ENCODE peak calls at places on chromosome 12, in ten cellular contexts. One of them, this sample, is unnamed.

GRCh38 chr12:55940065-55940732 is 9.2 kb downstream of the DGKA start:
- DNase-seq in SK-N-SH: peak; percentile 90
- DNase-seq in left ventricle myocardium inferior: peak; percentile 81
- DNase-seq in GM23248: peak; percentile 89
- DNase-seq in mesendoderm: peak; percentile 91
- DNase-seq in psoas muscle: peak; percentile 88
- DNase-seq in SJSA1: peak; percentile 63
- DNase-seq in coronary artery: peak; percentile 91
- DNase-seq in esophagus squamous epithelium: no peak
- DNase-seq in brain microvascular endothelial cell: peak; percentile 83
- DNase-seq in this sample: peak; percentile 74

GRCh38 chr12:34599530-34600513 is 577.5 kb downstream of the ALG10 start:
- DNase-seq in brain microvascular endothelial cell: no peak
- DNase-seq in esophagus squamous epithelium: no peak
- DNase-seq in left ventricle myocardium inferior: no peak
- DNase-seq in SJSA1: no peak
- DNase-seq in GM23248: no peak
- DNase-seq in coronary artery: peak; percentile 49
- DNase-seq in psoas muscle: peak; percentile 12
- DNase-seq in mesendoderm: no peak
- DNase-seq in SK-N-SH: peak; percentile 0
- DNase-seq in this sample: no peak

GRCh38 chr12:402127-402456 is 648 bp downstream of the CCDC77 start:
- DNase-seq in psoas muscle: no peak
- DNase-seq in GM23248: peak; percentile 74
- DNase-seq in left ventricle myocardium inferior: no peak
- DNase-seq in esophagus squamous epithelium: no peak
- DNase-seq in mesendoderm: peak; percentile 70
- DNase-seq in SK-N-SH: peak; percentile 32
- DNase-seq in brain microvascular endothelial cell: peak; percentile 22
- DNase-seq in coronary artery: no peak
- DNase-seq in SJSA1: peak; percentile 42
- DNase-seq in this sample: no peak

GRCh38 chr12:6821674-6822433 is at the start of gene GPR162:
- DNase-seq in esophagus squamous epithelium: no peak
- DNase-seq in GM23248: peak; percentile 61
- DNase-seq in psoas muscle: peak; percentile 72
- DNase-seq in left ventricle myocardium inferior: peak; percentile 72
- DNase-seq in mesendoderm: peak; percentile 84
- DNase-seq in SJSA1: no peak
- DNase-seq in SK-N-SH: peak; percentile 87
- DNase-seq in brain microvascular endothelial cell: peak; percentile 12
- DNase-seq in coronary artery: no peak
- DNase-seq in this sample: no peak

GRCh38 chr12:79187032-79187431 is 322.5 kb downstream of the SYT1 start:
- DNase-seq in coronary artery: no peak
- DNase-seq in SK-N-SH: no peak
- DNase-seq in SJSA1: no peak
- DNase-seq in GM23248: no peak
- DNase-seq in brain microvascular endothelial cell: no peak
- DNase-seq in esophagus squamous epithelium: no peak
- DNase-seq in mesendoderm: no peak
- DNase-seq in left ventricle myocardium inferior: no peak
- DNase-seq in psoas muscle: no peak
- DNase-seq in this sample: no peak

GRCh38 chr12:72444125-72444524 is 172.0 kb downstream of the TRHDE start:
- DNase-seq in mesendoderm: no peak
- DNase-seq in coronary artery: no peak
- DNase-seq in psoas muscle: no peak
- DNase-seq in GM23248: no peak
- DNase-seq in SJSA1: no peak
- DNase-seq in SK-N-SH: no peak
- DNase-seq in esophagus squamous epithelium: no peak
- DNase-seq in brain microvascular endothelial cell: no peak
- DNase-seq in left ventricle myocardium inferior: no peak
- DNase-seq in this sample: no peak

GRCh38 chr12:116360579-116361403 is 83.3 kb upstream of the MED13L start:
- DNase-seq in SJSA1: no peak
- DNase-seq in psoas muscle: no peak
- DNase-seq in coronary artery: no peak
- DNase-seq in SK-N-SH: no peak
- DNase-seq in left ventricle myocardium inferior: no peak
- DNase-seq in brain microvascular endothelial cell: no peak
- DNase-seq in esophagus squamous epithelium: no peak
- DNase-seq in mesendoderm: no peak
- DNase-seq in GM23248: no peak
- DNase-seq in this sample: no peak

GRCh38 chr12:103801709-103802585 is 39.1 kb downstream of the NT5DC3 start:
- DNase-seq in SK-N-SH: no peak
- DNase-seq in psoas muscle: peak; percentile 76
- DNase-seq in left ventricle myocardium inferior: no peak
- DNase-seq in brain microvascular endothelial cell: peak; percentile 43
- DNase-seq in SJSA1: peak; percentile 4
- DNase-seq in GM23248: peak; percentile 64
- DNase-seq in esophagus squamous epithelium: no peak
- DNase-seq in coronary artery: no peak
- DNase-seq in mesendoderm: no peak
- DNase-seq in this sample: no peak

GRCh38 chr12:30106204-30106603 is 322.5 kb upstream of the TMTC1 start:
- DNase-seq in brain microvascular endothelial cell: no peak
- DNase-seq in left ventricle myocardium inferior: no peak
- DNase-seq in esophagus squamous epithelium: no peak
- DNase-seq in coronary artery: no peak
- DNase-seq in SJSA1: no peak
- DNase-seq in mesendoderm: no peak
- DNase-seq in GM23248: no peak
- DNase-seq in SK-N-SH: no peak
- DNase-seq in psoas muscle: no peak
- DNase-seq in this sample: no peak

GRCh38 chr12:132185698-132186097 is 41.4 kb downstream of the NOC4L start:
- DNase-seq in coronary artery: no peak
- DNase-seq in left ventricle myocardium inferior: no peak
- DNase-seq in brain microvascular endothelial cell: no peak
- DNase-seq in mesendoderm: no peak
- DNase-seq in SK-N-SH: no peak
- DNase-seq in SJSA1: no peak
- DNase-seq in GM23248: no peak
- DNase-seq in esophagus squamous epithelium: no peak
- DNase-seq in psoas muscle: no peak
- DNase-seq in this sample: no peak
- H3K27ac ChIP-seq in coronary artery: no peak overlapping the region
- H3K27ac ChIP-seq in left ventricle myocardium inferior: no peak overlapping the region
- H3K27ac ChIP-seq in brain microvascular endothelial cell: no peak overlapping the region
- H3K27ac ChIP-seq in mesendoderm: no peak overlapping the region
- H3K27ac ChIP-seq in SK-N-SH: no peak overlapping the region
- H3K27ac ChIP-seq in SJSA1: no peak overlapping the region
- H3K27ac ChIP-seq in GM23248: no peak overlapping the region
- H3K27ac ChIP-seq in esophagus squamous epithelium: no peak overlapping the region
- H3K27ac ChIP-seq in psoas muscle: no peak overlapping the region
- H3K27ac ChIP-seq in this sample: no peak overlapping the region

GRCh38 chr12:46147144-46147543 is 121.7 kb downstream of the SLC38A1 start:
- DNase-seq in SJSA1: no peak
- DNase-seq in brain microvascular endothelial cell: no peak
- DNase-seq in esophagus squamous epithelium: no peak
- DNase-seq in GM23248: no peak
- DNase-seq in left ventricle myocardium inferior: no peak
- DNase-seq in psoas muscle: no peak
- DNase-seq in SK-N-SH: no peak
- DNase-seq in coronary artery: no peak
- DNase-seq in mesendoderm: no peak
- DNase-seq in this sample: no peak
- H3K27ac ChIP-seq in SJSA1: no peak overlapping the region
- H3K27ac ChIP-seq in brain microvascular endothelial cell: no peak overlapping the region
- H3K27ac ChIP-seq in esophagus squamous epithelium: no peak overlapping the region
- H3K27ac ChIP-seq in GM23248: no peak overlapping the region
- H3K27ac ChIP-seq in left ventricle myocardium inferior: no peak overlapping the region
- H3K27ac ChIP-seq in psoas muscle: no peak overlapping the region
- H3K27ac ChIP-seq in SK-N-SH: no peak overlapping the region
- H3K27ac ChIP-seq in coronary artery: no peak overlapping the region
- H3K27ac ChIP-seq in mesendoderm: no peak overlapping the region
- H3K27ac ChIP-seq in this sample: no peak overlapping the region

GRCh38 chr12:26196424-26196722 is 1.0 kb downstream of the SSPN start:
- DNase-seq in SJSA1: no peak
- DNase-seq in SK-N-SH: peak; percentile 16
- DNase-seq in esophagus squamous epithelium: no peak
- DNase-seq in brain microvascular endothelial cell: no peak
- DNase-seq in mesendoderm: no peak
- DNase-seq in psoas muscle: peak; percentile 67
- DNase-seq in coronary artery: no peak
- DNase-seq in left ventricle myocardium inferior: no peak
- DNase-seq in GM23248: peak; percentile 51
- DNase-seq in this sample: no peak
- H3K27ac ChIP-seq in SJSA1: peak overlapping the region; percentile 78
- H3K27ac ChIP-seq in SK-N-SH: peak overlapping the region; percentile 73
- H3K27ac ChIP-seq in esophagus squamous epithelium: peak overlapping the region; percentile 92
- H3K27ac ChIP-seq in brain microvascular endothelial cell: peak overlapping the region; percentile 16
- H3K27ac ChIP-seq in mesendoderm: no peak overlapping the region
- H3K27ac ChIP-seq in psoas muscle: peak overlapping the region; percentile 89
- H3K27ac ChIP-seq in coronary artery: peak overlapping the region; percentile 94
- H3K27ac ChIP-seq in left ventricle myocardium inferior: peak overlapping the region; percentile 88
- H3K27ac ChIP-seq in GM23248: peak overlapping the region; percentile 72
- H3K27ac ChIP-seq in this sample: peak overlapping the region; percentile 96

DNA sequence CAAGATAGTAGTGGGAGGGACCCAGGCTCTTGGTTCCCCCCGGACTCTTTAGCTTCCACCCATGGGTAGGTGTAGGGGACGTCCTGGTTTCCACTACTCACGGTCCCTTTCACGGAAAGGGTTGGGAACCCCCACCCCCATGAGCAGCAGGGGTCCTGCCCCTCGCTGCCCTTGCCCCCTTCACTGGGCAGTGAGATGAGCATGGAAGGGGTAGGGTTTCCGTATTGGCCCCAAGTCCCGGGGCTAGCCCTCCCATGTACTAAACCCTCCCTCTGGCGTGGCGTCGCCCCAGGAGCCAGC is 12.7 kb downstream of the AGAP2 start:
- DNase-seq in SK-N-SH: no peak
- DNase-seq in left ventricle myocardium inferior: no peak
- DNase-seq in SJSA1: no peak
- DNase-seq in psoas muscle: no peak
- DNase-seq in brain microvascular endothelial cell: no peak
- DNase-seq in esophagus squamous epithelium: no peak
- DNase-seq in coronary artery: no peak
- DNase-seq in GM23248: no peak
- DNase-seq in mesendoderm: no peak
- DNase-seq in this sample: no peak
- H3K27ac ChIP-seq in SK-N-SH: no peak overlapping the region
- H3K27ac ChIP-seq in left ventricle myocardium inferior: peak overlapping the region; percentile 85
- H3K27ac ChIP-seq in SJSA1: no peak overlapping the region
- H3K27ac ChIP-seq in psoas muscle: no peak overlapping the region
- H3K27ac ChIP-seq in brain microvascular endothelial cell: no peak overlapping the region
- H3K27ac ChIP-seq in esophagus squamous epithelium: peak overlapping the region; percentile 88
- H3K27ac ChIP-seq in coronary artery: no peak overlapping the region
- H3K27ac ChIP-seq in GM23248: peak overlapping the region; percentile 70
- H3K27ac ChIP-seq in mesendoderm: no peak overlapping the region
- H3K27ac ChIP-seq in this sample: no peak overlapping the region

DNA sequence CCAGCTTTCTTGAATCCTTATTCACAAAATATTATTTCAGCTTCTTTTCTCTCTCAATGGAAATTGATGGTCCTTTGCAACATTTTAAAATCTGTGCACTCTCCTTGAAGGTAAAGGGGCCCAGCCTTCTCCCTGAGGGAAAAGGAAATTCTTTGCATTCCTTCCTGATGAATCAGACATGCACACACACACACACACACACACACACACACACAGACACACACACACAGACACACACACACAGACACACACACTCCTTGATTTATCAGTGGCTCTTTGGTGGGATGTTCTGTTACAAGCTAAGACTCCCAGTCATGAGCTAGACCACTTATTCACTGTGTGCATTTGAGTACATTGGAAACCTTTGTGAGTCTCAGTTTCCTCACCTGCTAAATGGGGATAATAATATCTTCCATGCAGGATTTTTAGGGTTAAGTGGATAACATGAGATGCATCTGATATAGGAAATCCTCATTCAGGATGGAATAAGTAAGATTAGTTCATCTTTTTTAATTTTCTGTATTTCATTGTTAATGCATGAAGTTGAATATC is 45.1 kb upstream of the HMGA2 start:
- DNase-seq in SK-N-SH: no peak
- DNase-seq in left ventricle myocardium inferior: no peak
- DNase-seq in SJSA1: peak; percentile 100
- DNase-seq in brain microvascular endothelial cell: peak; percentile 31
- DNase-seq in psoas muscle: no peak
- DNase-seq in GM23248: peak; percentile 29
- DNase-seq in esophagus squamous epithelium: no peak
- DNase-seq in coronary artery: no peak
- DNase-seq in mesendoderm: peak; percentile 88
- DNase-seq in this sample: no peak
- H3K27ac ChIP-seq in SK-N-SH: no peak overlapping the region
- H3K27ac ChIP-seq in left ventricle myocardium inferior: no peak overlapping the region
- H3K27ac ChIP-seq in SJSA1: peak overlapping the region; percentile 47
- H3K27ac ChIP-seq in brain microvascular endothelial cell: no peak overlapping the region
- H3K27ac ChIP-seq in psoas muscle: no peak overlapping the region
- H3K27ac ChIP-seq in GM23248: peak overlapping the region; percentile 5
- H3K27ac ChIP-seq in esophagus squamous epithelium: no peak overlapping the region
- H3K27ac ChIP-seq in coronary artery: no peak overlapping the region
- H3K27ac ChIP-seq in mesendoderm: no peak overlapping the region
- H3K27ac ChIP-seq in this sample: no peak overlapping the region

GRCh38 chr12:115322275-115322674 is 638.3 kb upstream of the TBX3 start:
- DNase-seq in esophagus squamous epithelium: no peak
- DNase-seq in coronary artery: no peak
- DNase-seq in SJSA1: no peak
- DNase-seq in GM23248: peak; percentile 84
- DNase-seq in left ventricle myocardium inferior: no peak
- DNase-seq in mesendoderm: no peak
- DNase-seq in psoas muscle: no peak
- DNase-seq in SK-N-SH: no peak
- DNase-seq in brain microvascular endothelial cell: peak; percentile 41
- DNase-seq in this sample: no peak
- H3K27ac ChIP-seq in esophagus squamous epithelium: no peak overlapping the region
- H3K27ac ChIP-seq in coronary artery: no peak overlapping the region
- H3K27ac ChIP-seq in SJSA1: no peak overlapping the region
- H3K27ac ChIP-seq in GM23248: peak overlapping the region; percentile 62
- H3K27ac ChIP-seq in left ventricle myocardium inferior: no peak overlapping the region
- H3K27ac ChIP-seq in mesendoderm: no peak overlapping the region
- H3K27ac ChIP-seq in psoas muscle: no peak overlapping the region
- H3K27ac ChIP-seq in SK-N-SH: no peak overlapping the region
- H3K27ac ChIP-seq in brain microvascular endothelial cell: no peak overlapping the region
- H3K27ac ChIP-seq in this sample: no peak overlapping the region

DNA sequence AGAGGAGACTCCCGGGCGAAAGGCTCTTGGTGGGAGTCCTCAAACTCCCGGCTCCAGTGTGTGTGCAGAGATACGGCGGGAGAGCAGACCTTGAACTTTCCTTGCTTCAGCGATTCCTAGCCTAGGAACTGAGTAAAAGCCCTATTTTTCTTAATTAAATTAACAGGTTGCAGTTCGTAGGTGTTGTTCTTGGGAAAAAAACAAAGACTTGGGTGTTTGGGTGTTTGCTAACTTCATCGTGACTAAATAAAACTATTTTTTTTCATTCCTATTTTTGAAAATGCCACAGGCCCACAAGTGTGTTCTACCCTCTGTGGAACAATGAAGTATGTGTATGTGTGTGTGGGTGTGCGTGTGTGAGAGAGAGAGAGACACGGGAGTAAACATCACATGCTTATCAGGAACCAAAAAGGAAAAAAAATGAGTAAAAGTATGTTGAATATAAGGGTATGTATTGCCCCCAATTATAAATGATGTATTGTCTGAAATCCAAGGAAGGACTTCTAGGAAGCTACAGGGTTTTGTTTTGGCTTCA is 641 bp downstream of the TMEM117 start:
- DNase-seq in left ventricle myocardium inferior: no peak
- DNase-seq in esophagus squamous epithelium: no peak
- DNase-seq in brain microvascular endothelial cell: peak; percentile 9
- DNase-seq in SK-N-SH: peak; percentile 19
- DNase-seq in GM23248: peak; percentile 56
- DNase-seq in mesendoderm: no peak
- DNase-seq in SJSA1: no peak
- DNase-seq in coronary artery: no peak
- DNase-seq in psoas muscle: no peak
- DNase-seq in this sample: no peak
- H3K27ac ChIP-seq in left ventricle myocardium inferior: peak overlapping the region; percentile 98
- H3K27ac ChIP-seq in esophagus squamous epithelium: peak overlapping the region; percentile 99
- H3K27ac ChIP-seq in brain microvascular endothelial cell: peak overlapping the region; percentile 60
- H3K27ac ChIP-seq in SK-N-SH: peak overlapping the region; percentile 84
- H3K27ac ChIP-seq in GM23248: peak overlapping the region; percentile 91
- H3K27ac ChIP-seq in mesendoderm: no peak overlapping the region
- H3K27ac ChIP-seq in SJSA1: peak overlapping the region; percentile 69
- H3K27ac ChIP-seq in coronary artery: peak overlapping the region; percentile 84
- H3K27ac ChIP-seq in psoas muscle: peak overlapping the region; percentile 98
- H3K27ac ChIP-seq in this sample: peak overlapping the region; percentile 65

This sample was measured in caudate nucleus.